ENCODE peak calls at places on chromosomes 4 and X, in six cellular contexts. O, Q, U, E, R and J are unnamed samples.

GRCh38 chrX:46477435-46477834 is 67.8 kb downstream of the ZNF674 start:
- DNase-seq in U (peak; percentile 62), E (no peak), R (peak; percentile 75), O (no peak), Q (no peak), J (no peak)

GRCh38 chr4:100421356-100421978 is 96.4 kb downstream of the EMCN start:
- DNase-seq in U (peak; percentile 67), E (peak; percentile 53), O (no peak), Q (no peak), R (peak; percentile 70), J (no peak)

GRCh38 chrX:97224148-97224547 is 340.4 kb downstream of the RPA4 start:
- DNase-seq in R (no peak), O (no peak), Q (no peak), U (no peak), E (no peak), J (no peak)

GRCh38 chrX:39480966-39481365 is 616.8 kb downstream of the BCOR start:
- DNase-seq in Q (no peak), E (no peak), O (no peak), U (no peak), R (no peak), J (no peak)

GRCh38 chr4:7725951-7726350 is 213.7 kb downstream of the AFAP1 start:
- DNase-seq in E (peak; percentile 48), Q (no peak), U (no peak), R (no peak), O (no peak), J (no peak)

GRCh38 chrX:150184487-150184886 is 178.6 kb upstream of the MAMLD1 start:
- DNase-seq in O (no peak), R (peak; percentile 78), Q (no peak), E (no peak), U (no peak), J (no peak)

GRCh38 chrX:140913802-140914501 is 88.4 kb upstream of the SPANXB1 start:
- DNase-seq in O (no peak), E (no peak), Q (no peak), R (no peak), U (no peak), J (no peak)

GRCh38 chr4:41933997-41934812 is 1.0 kb upstream of the TMEM33 start:
- DNase-seq in R (no peak), Q (no peak), O (no peak), U (no peak), E (no peak), J (no peak)

GRCh38 chrX:10175317-10175871 is 18.6 kb downstream of the CLCN4 start:
- DNase-seq in Q (no peak), U (peak; percentile 71), E (peak; percentile 62), O (no peak), R (peak; percentile 90), J (peak; percentile 26)

GRCh38 chrX:123570011-123570590 is 162.8 kb downstream of the THOC2 start:
- DNase-seq in O (no peak), E (no peak), Q (no peak), U (no peak), R (no peak), J (no peak)

DNA sequence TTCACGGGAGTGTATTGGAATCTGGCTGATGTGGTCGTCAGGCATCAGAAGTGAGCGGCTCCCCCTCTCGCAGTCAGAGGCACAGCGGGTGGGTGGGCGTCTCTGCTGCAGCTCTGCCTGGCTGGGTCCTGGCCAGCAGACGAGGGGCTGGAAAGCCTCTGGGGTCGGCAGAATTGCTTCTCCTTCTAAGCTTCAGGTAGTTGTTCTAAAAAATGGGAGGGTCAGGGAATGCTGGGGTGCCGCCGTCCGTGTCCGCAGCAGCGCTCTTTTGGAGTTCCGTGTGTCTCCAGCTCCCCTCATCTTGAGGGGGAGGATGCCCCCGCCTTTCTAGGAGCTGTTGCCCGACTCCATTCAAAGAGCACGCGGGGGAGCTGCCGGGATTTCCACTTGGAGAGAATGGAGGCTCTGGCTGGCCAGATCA is 70.2 kb upstream of the HGFAC start:
- DNase-seq in R (peak; percentile 41), U (peak; percentile 10), E (no peak), Q (no peak), O (no peak), J (no peak)
- H3K4me3 ChIP-seq in R (peak overlapping the region; percentile 37), U (peak overlapping the region; percentile 54), E (no peak overlapping the region), Q (no peak overlapping the region), O (no peak overlapping the region), J (no peak overlapping the region)

DNA sequence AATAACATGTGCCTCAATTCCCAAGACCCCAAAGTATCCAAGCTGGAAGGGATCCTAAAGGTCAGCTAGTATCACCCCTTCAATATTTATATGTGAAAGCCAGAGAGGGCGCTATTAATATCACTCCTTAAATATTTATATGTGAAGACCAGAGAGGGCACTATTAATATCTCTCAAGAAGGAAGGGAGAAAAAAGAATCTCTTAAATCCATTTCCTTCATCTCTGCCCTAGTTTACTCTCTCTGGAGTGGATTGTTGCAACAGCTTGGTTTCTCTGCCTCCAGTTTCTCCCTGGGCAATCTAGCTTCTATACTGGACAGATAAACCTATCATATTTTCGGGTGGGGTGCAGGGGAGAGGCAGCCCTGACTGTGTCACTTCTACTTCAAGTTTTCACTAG is 31.6 kb upstream of the MSN start:
- DNase-seq in O (no peak), Q (no peak), U (no peak), R (no peak), E (no peak), J (no peak)
- H3K4me3 ChIP-seq in O (no peak overlapping the region), Q (no peak overlapping the region), U (no peak overlapping the region), R (no peak overlapping the region), E (no peak overlapping the region), J (no peak overlapping the region)

DNA sequence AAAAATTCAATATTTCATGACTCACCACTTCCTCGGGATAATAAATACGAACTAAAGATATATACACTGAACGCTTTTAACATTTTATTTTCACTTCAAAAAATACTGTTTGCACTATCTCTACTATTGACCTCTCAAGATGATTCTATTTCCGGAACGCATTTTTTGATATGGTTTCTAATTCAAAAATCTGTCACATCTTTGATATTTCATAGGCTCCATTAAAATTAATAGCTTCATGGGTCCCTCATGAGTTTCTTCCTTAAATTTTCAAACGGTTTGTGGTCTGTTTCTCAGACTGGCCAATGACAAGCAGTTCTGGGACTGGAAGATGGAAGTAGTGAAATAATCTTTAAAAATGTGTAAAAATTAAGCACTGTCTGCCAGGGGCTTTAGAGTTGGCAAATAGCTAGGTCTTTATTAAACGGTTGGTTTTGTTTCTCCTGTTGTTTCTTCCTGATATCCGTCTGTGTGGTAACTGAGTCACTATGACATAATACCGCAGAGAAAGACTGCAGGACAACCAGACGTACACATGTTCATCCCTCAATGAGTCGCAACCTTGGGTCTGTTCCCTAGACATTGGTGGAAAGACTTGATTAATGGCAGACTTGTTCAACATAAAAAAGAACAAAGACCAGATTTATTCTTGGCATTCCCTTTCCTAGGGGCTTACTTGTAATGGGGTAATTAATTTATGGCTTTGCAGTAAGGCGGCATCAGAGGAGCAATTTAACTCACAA is 133.8 kb downstream of the PALLD start:
- DNase-seq in O (no peak), E (peak; percentile 77), R (peak; percentile 57), Q (no peak), U (no peak), J (no peak)
- H3K4me3 ChIP-seq in O (no peak overlapping the region), E (peak overlapping the region; percentile 68), R (peak overlapping the region; percentile 69), Q (no peak overlapping the region), U (peak overlapping the region; percentile 58), J (no peak overlapping the region)

GRCh38 chr4:122456228-122457106 is at the start of gene IL2:
- DNase-seq in O (no peak), U (no peak), E (no peak), Q (no peak), R (no peak), J (no peak)

GRCh38 chr4:122453384-122454000 is 3.0 kb downstream of the IL2 start:
- DNase-seq in R (no peak), E (no peak), U (no peak), O (no peak), Q (no peak), J (no peak)

GRCh38 chr4:122458625-122459024 is 2.1 kb upstream of the IL2 start:
- DNase-seq in R (peak; percentile 6), E (peak; percentile 21), Q (no peak), O (no peak), U (no peak), J (no peak)
- H3K4me3 ChIP-seq in R (no peak overlapping the region), E (peak overlapping the region; percentile 41), Q (no peak overlapping the region), O (no peak overlapping the region), U (no peak overlapping the region), J (no peak overlapping the region)

GRCh38 chrX:14095702-14096101 is 66.0 kb upstream of the GEMIN8 start:
- DNase-seq in O (peak; percentile 50), Q (no peak), R (peak; percentile 78), U (peak; percentile 70), E (peak; percentile 60), J (no peak)
- H3K4me3 ChIP-seq in O (no peak overlapping the region), Q (no peak overlapping the region), R (no peak overlapping the region), U (no peak overlapping the region), E (peak overlapping the region; percentile 29), J (no peak overlapping the region)

GRCh38 chr4:165865995-165866650 is 6.9 kb upstream of the TLL1 start:
- DNase-seq in R (no peak), O (no peak), Q (no peak), E (no peak), U (no peak), J (no peak)

GRCh38 chr4:165867961-165868360 is 5.1 kb upstream of the TLL1 start:
- DNase-seq in R (no peak), O (no peak), U (no peak), E (no peak), Q (no peak), J (no peak)

GRCh38 chr4:165861378-165861777 is 11.7 kb upstream of the TLL1 start:
- DNase-seq in Q (no peak), E (no peak), O (no peak), U (no peak), R (no peak), J (no peak)

DNA sequence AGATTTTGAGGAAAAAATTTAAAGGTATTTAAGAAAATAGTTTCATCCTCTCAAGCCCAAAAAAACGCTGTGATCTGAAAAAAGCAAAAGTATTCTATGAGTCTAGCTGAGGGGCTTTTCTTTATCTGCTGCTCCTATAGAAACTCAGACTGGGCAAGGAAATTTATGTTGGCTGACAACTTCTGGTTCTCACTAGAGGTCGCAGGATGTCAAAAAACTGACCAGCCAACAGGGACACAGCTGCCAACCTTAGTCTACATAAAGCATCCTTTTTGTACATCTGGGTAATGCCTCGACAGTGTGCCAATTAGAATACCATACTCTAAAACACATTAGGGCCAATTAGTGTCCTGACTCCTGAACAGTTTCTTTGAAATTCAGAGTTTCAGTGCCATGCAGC is 8.8 kb upstream of the TLL1 start:
- DNase-seq in E (no peak), O (no peak), Q (no peak), R (no peak), U (peak; percentile 16), J (no peak)
- H3K4me3 ChIP-seq in E (no peak overlapping the region), O (no peak overlapping the region), Q (no peak overlapping the region), R (no peak overlapping the region), U (no peak overlapping the region), J (no peak overlapping the region)

DNA sequence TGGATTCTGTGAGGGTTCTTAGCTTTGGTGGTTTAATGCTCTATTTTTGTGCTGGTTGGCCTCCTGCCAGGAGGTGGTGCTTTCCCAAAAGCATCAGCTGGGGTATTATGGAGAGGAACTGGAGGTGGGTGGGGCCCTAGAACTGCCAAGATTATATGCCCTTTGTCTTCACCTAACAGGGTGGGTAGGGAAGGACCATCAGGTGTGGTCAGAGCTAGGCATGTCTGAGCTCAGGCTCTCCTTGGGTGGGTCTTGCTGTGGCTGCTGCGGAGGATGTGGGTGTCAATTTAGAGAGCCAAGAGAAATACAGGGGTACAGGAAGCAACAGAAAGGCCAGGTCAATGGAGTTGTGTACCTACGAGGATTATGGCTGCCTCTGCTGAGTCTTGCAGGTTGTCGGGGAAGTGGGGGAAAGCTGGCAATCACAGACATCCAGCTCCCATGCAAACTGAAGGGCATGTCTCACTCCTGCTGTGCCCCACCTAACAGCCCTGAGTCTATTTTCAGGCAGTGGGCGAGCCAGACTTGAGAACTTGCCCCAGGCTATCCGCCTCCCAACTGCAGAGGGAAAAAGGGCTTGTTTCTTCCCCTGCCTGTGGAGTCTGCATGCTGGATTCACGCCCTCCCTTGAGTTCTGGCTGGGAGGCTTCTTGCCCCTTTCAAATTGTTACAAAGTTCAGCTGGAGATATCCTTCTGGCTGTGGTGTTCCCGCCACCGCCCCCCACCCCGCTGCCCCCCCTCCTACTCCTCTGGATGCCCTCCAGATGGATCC is 212.0 kb downstream of the COMMD8 start:
- DNase-seq in R (no peak), O (no peak), E (no peak), Q (no peak), U (no peak), J (no peak)
- H3K4me3 ChIP-seq in R (no peak overlapping the region), O (no peak overlapping the region), E (no peak overlapping the region), Q (no peak overlapping the region), U (no peak overlapping the region), J (no peak overlapping the region)